ENCODE peak calls at places on chromosome 4, in seven cellular contexts. One of them, this sample, is unnamed.

GRCh38 chr4:54082168-54082567 is 17.8 kb upstream of the CHIC2 start:
- DNase-seq in ascending aorta: no peak
- DNase-seq in tibial artery: no peak
- DNase-seq in left ventricle myocardium inferior: no peak
- DNase-seq in sigmoid colon: no peak
- DNase-seq in tibial nerve: no peak
- DNase-seq in endodermal cell: no peak
- DNase-seq in this sample: peak; percentile 84

GRCh38 chr4:141871086-141871485 is 234.7 kb downstream of the IL15 start:
- DNase-seq in left ventricle myocardium inferior: no peak
- DNase-seq in sigmoid colon: no peak
- DNase-seq in endodermal cell: no peak
- DNase-seq in tibial artery: no peak
- DNase-seq in ascending aorta: no peak
- DNase-seq in tibial nerve: no peak
- DNase-seq in this sample: no peak

GRCh38 chr4:44256414-44256813 is 192.2 kb downstream of the KCTD8 start:
- DNase-seq in endodermal cell: no peak
- DNase-seq in tibial nerve: no peak
- DNase-seq in ascending aorta: no peak
- DNase-seq in tibial artery: no peak
- DNase-seq in left ventricle myocardium inferior: no peak
- DNase-seq in sigmoid colon: no peak
- DNase-seq in this sample: no peak

GRCh38 chr4:182807346-182807745 is 109.8 kb downstream of the DCTD start:
- DNase-seq in tibial artery: no peak
- DNase-seq in tibial nerve: no peak
- DNase-seq in ascending aorta: no peak
- DNase-seq in left ventricle myocardium inferior: no peak
- DNase-seq in endodermal cell: no peak
- DNase-seq in sigmoid colon: no peak
- DNase-seq in this sample: peak; percentile 45

GRCh38 chr4:54172156-54172555 is 56.9 kb upstream of the PDGFRA start:
- DNase-seq in tibial nerve: no peak
- DNase-seq in left ventricle myocardium inferior: no peak
- DNase-seq in ascending aorta: no peak
- DNase-seq in endodermal cell: no peak
- DNase-seq in sigmoid colon: no peak
- DNase-seq in tibial artery: no peak
- DNase-seq in this sample: no peak

GRCh38 chr4:184955636-184956035 is 62.7 kb upstream of the HELT start:
- DNase-seq in sigmoid colon: no peak
- DNase-seq in left ventricle myocardium inferior: no peak
- DNase-seq in tibial artery: no peak
- DNase-seq in ascending aorta: no peak
- DNase-seq in tibial nerve: no peak
- DNase-seq in endodermal cell: no peak
- DNase-seq in this sample: no peak

GRCh38 chr4:126213996-126214395 is 899.2 kb downstream of the FAT4 start:
- DNase-seq in tibial artery: no peak
- DNase-seq in sigmoid colon: no peak
- DNase-seq in endodermal cell: no peak
- DNase-seq in ascending aorta: no peak
- DNase-seq in tibial nerve: no peak
- DNase-seq in left ventricle myocardium inferior: no peak
- DNase-seq in this sample: no peak

GRCh38 chr4:48877827-48878535 is 28.6 kb downstream of the OCIAD2 start:
- DNase-seq in tibial nerve: no peak
- DNase-seq in sigmoid colon: no peak
- DNase-seq in ascending aorta: no peak
- DNase-seq in left ventricle myocardium inferior: no peak
- DNase-seq in endodermal cell: no peak
- DNase-seq in tibial artery: no peak
- DNase-seq in this sample: no peak

GRCh38 chr4:10336471-10336870 is 120.8 kb downstream of the ZNF518B start:
- DNase-seq in tibial nerve: no peak
- DNase-seq in ascending aorta: no peak
- DNase-seq in tibial artery: no peak
- DNase-seq in left ventricle myocardium inferior: no peak
- DNase-seq in sigmoid colon: no peak
- DNase-seq in endodermal cell: no peak
- DNase-seq in this sample: peak; percentile 70

GRCh38 chr4:90357117-90357710 is 230.0 kb downstream of the CCSER1 start:
- DNase-seq in sigmoid colon: no peak
- DNase-seq in endodermal cell: no peak
- DNase-seq in tibial artery: no peak
- DNase-seq in ascending aorta: no peak
- DNase-seq in tibial nerve: no peak
- DNase-seq in left ventricle myocardium inferior: no peak
- DNase-seq in this sample: no peak

GRCh38 chr4:145507636-145508035 is 26.0 kb downstream of the SMAD1 start:
- DNase-seq in tibial nerve: no peak
- DNase-seq in left ventricle myocardium inferior: no peak
- DNase-seq in sigmoid colon: no peak
- DNase-seq in tibial artery: no peak
- DNase-seq in ascending aorta: no peak
- DNase-seq in endodermal cell: no peak
- DNase-seq in this sample: no peak

GRCh38 chr4:158513246-158513645 is 8.4 kb upstream of the RXFP1 start:
- DNase-seq in sigmoid colon: no peak
- DNase-seq in left ventricle myocardium inferior: no peak
- DNase-seq in tibial nerve: no peak
- DNase-seq in ascending aorta: no peak
- DNase-seq in tibial artery: no peak
- DNase-seq in endodermal cell: no peak
- DNase-seq in this sample: no peak

GRCh38 chr4:173367946-173368345 is 2.8 kb upstream of the SAP30 start:
- DNase-seq in endodermal cell: no peak
- DNase-seq in tibial artery: no peak
- DNase-seq in tibial nerve: no peak
- DNase-seq in ascending aorta: no peak
- DNase-seq in sigmoid colon: no peak
- DNase-seq in left ventricle myocardium inferior: no peak
- DNase-seq in this sample: no peak

GRCh38 chr4:98611649-98612317 is 46.6 kb downstream of the TSPAN5 start:
- DNase-seq in sigmoid colon: no peak
- DNase-seq in tibial artery: no peak
- DNase-seq in ascending aorta: no peak
- DNase-seq in left ventricle myocardium inferior: no peak
- DNase-seq in tibial nerve: no peak
- DNase-seq in endodermal cell: no peak
- DNase-seq in this sample: no peak

GRCh38 chr4:65669008-65669971 is 999 bp downstream of the EPHA5 start:
- DNase-seq in ascending aorta: no peak
- DNase-seq in left ventricle myocardium inferior: no peak
- DNase-seq in sigmoid colon: peak; percentile 59
- DNase-seq in endodermal cell: peak; percentile 80
- DNase-seq in tibial nerve: no peak
- DNase-seq in tibial artery: peak; percentile 60
- DNase-seq in this sample: no peak
- H3K4me3 ChIP-seq in ascending aorta: peak overlapping the region; percentile 63
- H3K4me3 ChIP-seq in left ventricle myocardium inferior: peak overlapping the region; percentile 61
- H3K4me3 ChIP-seq in sigmoid colon: peak overlapping the region; percentile 47
- H3K4me3 ChIP-seq in endodermal cell: peak overlapping the region; percentile 79
- H3K4me3 ChIP-seq in tibial nerve: peak overlapping the region; percentile 60
- H3K4me3 ChIP-seq in tibial artery: peak overlapping the region; percentile 45
- H3K4me3 ChIP-seq in this sample: peak overlapping the region; percentile 19

GRCh38 chr4:69524708-69525107 is 29.0 kb upstream of the UGT2B4 start:
- DNase-seq in ascending aorta: no peak
- DNase-seq in left ventricle myocardium inferior: no peak
- DNase-seq in endodermal cell: no peak
- DNase-seq in tibial artery: no peak
- DNase-seq in sigmoid colon: no peak
- DNase-seq in tibial nerve: no peak
- DNase-seq in this sample: no peak
- H3K27ac ChIP-seq in ascending aorta: no peak overlapping the region
- H3K27ac ChIP-seq in left ventricle myocardium inferior: no peak overlapping the region
- H3K27ac ChIP-seq in endodermal cell: peak overlapping the region; percentile 73
- H3K27ac ChIP-seq in tibial artery: no peak overlapping the region
- H3K27ac ChIP-seq in sigmoid colon: no peak overlapping the region
- H3K27ac ChIP-seq in tibial nerve: no peak overlapping the region
- H3K27ac ChIP-seq in this sample: no peak overlapping the region

GRCh38 chr4:13833171-13833804 is 205.8 kb upstream of the BOD1L1 start:
- DNase-seq in tibial nerve: no peak
- DNase-seq in sigmoid colon: no peak
- DNase-seq in left ventricle myocardium inferior: no peak
- DNase-seq in tibial artery: no peak
- DNase-seq in endodermal cell: no peak
- DNase-seq in ascending aorta: no peak
- DNase-seq in this sample: no peak
- TF ChIP-seq CTCF in tibial nerve: no peak
- TF ChIP-seq CTCF in sigmoid colon: no peak
- TF ChIP-seq CTCF in left ventricle myocardium inferior: no peak
- TF ChIP-seq CTCF in tibial artery: no peak
- TF ChIP-seq CTCF in endodermal cell: no peak
- TF ChIP-seq CTCF in ascending aorta: no peak
- TF ChIP-seq CTCF in this sample: no peak

GRCh38 chr4:59608466-59608865 is 1591.7 kb upstream of the ADGRL3 start:
- DNase-seq in endodermal cell: no peak
- DNase-seq in tibial nerve: no peak
- DNase-seq in left ventricle myocardium inferior: no peak
- DNase-seq in tibial artery: no peak
- DNase-seq in sigmoid colon: no peak
- DNase-seq in ascending aorta: no peak
- DNase-seq in this sample: no peak
- H3K4me3 ChIP-seq in endodermal cell: no peak overlapping the region
- H3K4me3 ChIP-seq in tibial nerve: no peak overlapping the region
- H3K4me3 ChIP-seq in left ventricle myocardium inferior: no peak overlapping the region
- H3K4me3 ChIP-seq in tibial artery: no peak overlapping the region
- H3K4me3 ChIP-seq in sigmoid colon: no peak overlapping the region
- H3K4me3 ChIP-seq in ascending aorta: no peak overlapping the region
- H3K4me3 ChIP-seq in this sample: no peak overlapping the region

GRCh38 chr4:186192068-186192751 is 843 bp downstream of the CYP4V2 start:
- DNase-seq in endodermal cell: peak; percentile 80
- DNase-seq in tibial nerve: peak; percentile 56
- DNase-seq in tibial artery: peak; percentile 78
- DNase-seq in left ventricle myocardium inferior: peak; percentile 28
- DNase-seq in ascending aorta: no peak
- DNase-seq in sigmoid colon: peak; percentile 81
- DNase-seq in this sample: no peak
- H3K27ac ChIP-seq in endodermal cell: peak overlapping the region; percentile 4
- H3K27ac ChIP-seq in tibial nerve: peak overlapping the region; percentile 89
- H3K27ac ChIP-seq in tibial artery: peak overlapping the region; percentile 92
- H3K27ac ChIP-seq in left ventricle myocardium inferior: peak overlapping the region; percentile 95
- H3K27ac ChIP-seq in ascending aorta: peak overlapping the region; percentile 97
- H3K27ac ChIP-seq in sigmoid colon: peak overlapping the region; percentile 99
- H3K27ac ChIP-seq in this sample: peak overlapping the region; percentile 68

GRCh38 chr4:81828991-81829390 is 357.3 kb upstream of the RASGEF1B start:
- DNase-seq in sigmoid colon: no peak
- DNase-seq in endodermal cell: no peak
- DNase-seq in left ventricle myocardium inferior: peak; percentile 63
- DNase-seq in tibial artery: no peak
- DNase-seq in tibial nerve: no peak
- DNase-seq in ascending aorta: no peak
- DNase-seq in this sample: no peak
- TF ChIP-seq CTCF in sigmoid colon: no peak
- TF ChIP-seq CTCF in endodermal cell: no peak
- TF ChIP-seq CTCF in left ventricle myocardium inferior: no peak
- TF ChIP-seq CTCF in tibial artery: no peak
- TF ChIP-seq CTCF in tibial nerve: no peak
- TF ChIP-seq CTCF in ascending aorta: no peak
- TF ChIP-seq CTCF in this sample: no peak